ENCODE peak calls at places on chromosomes 12 and 14, in five cellular contexts. K is IMR-90, A is pancreas, V is mucosa of descending colon, I is adipocyte. S is an unnamed sample. For H3K4me1, the result is how much of the 10 kb centered on the place peaks cover.

GRCh38 chr12:7989827-7990491 is 42.6 kb upstream of the FOXJ2 start:
- DNase-seq in K (peak), A (no peak), V (no peak), I (no peak), S (no peak)

GRCh38 chr14:70663707-70664179 is 22.0 kb downstream of the TTC9 start:
- DNase-seq in K (peak), A (no peak), V (no peak), I (peak), S (no peak)

GRCh38 chr12:39227218-39227617 is 215.7 kb downstream of the KIF21A start:
- DNase-seq in K (no peak), A (no peak), V (no peak), I (no peak), S (no peak)

GRCh38 chr14:50831704-50832130 is 755 bp upstream of the NIN start:
- DNase-seq in K (no peak), A (no peak), V (no peak), I (no peak), S (no peak)

GRCh38 chr12:62840311-62840710 is 94.6 kb downstream of the PPM1H start:
- DNase-seq in K (no peak), A (no peak), V (no peak), I (peak), S (no peak)

GRCh38 chr14:76486251-76486743 is 110.4 kb downstream of the ESRRB start:
- DNase-seq in K (no peak), A (no peak), V (no peak), I (no peak), S (no peak)

GRCh38 chr14:103748539-103748867 is 32.9 kb downstream of the ZFYVE21 start:
- DNase-seq in K (no peak), A (no peak), V (no peak), I (no peak), S (no peak)

GRCh38 chr12:139585-139984 is 73.0 kb downstream of the IQSEC3 start:
- DNase-seq in K (peak), A (no peak), V (no peak), I (peak), S (no peak)

GRCh38 chr12:113196582-113196981 is 11.1 kb downstream of the RITA1 start:
- DNase-seq in K (no peak), A (no peak), V (no peak), I (no peak), S (no peak)

GRCh38 chr12:40832668-40833067 is 140.4 kb downstream of the CNTN1 start:
- DNase-seq in K (no peak), A (no peak), V (no peak), I (no peak), S (no peak)

GRCh38 chr12:27822076-27822712 is 42.2 kb upstream of the MANSC4 start:
- DNase-seq in K (peak), A (no peak), V (no peak), I (peak), S (no peak)

GRCh38 chr14:64760916-64761315 is 56.7 kb downstream of the PLEKHG3 start:
- DNase-seq in K (no peak), A (no peak), V (no peak), I (no peak), S (peak)

GRCh38 chr12:122006186-122006926 is 15.3 kb upstream of the BCL7A start:
- DNase-seq in K (no peak), A (no peak), V (no peak), I (no peak), S (no peak)

GRCh38 chr12:109686523-109686922 is 27.1 kb upstream of the FAM222A start:
- DNase-seq in K (no peak), A (no peak), V (peak), I (no peak), S (no peak)

GRCh38 chr14:101134161-101134631 is 230.7 kb upstream of the RTL1 start:
- DNase-seq in K (no peak), A (no peak), V (no peak), I (peak), S (no peak)

GRCh38 chr12:113456761-113457160 is 14.9 kb downstream of the LHX5 start:
- DNase-seq in K (no peak), A (no peak), V (no peak), I (no peak), S (no peak)

GRCh38 chr14:93061380-93062012 is 54.2 kb downstream of the ITPK1 start:
- DNase-seq in K (no peak), A (no peak), V (no peak), I (no peak), S (no peak)

GRCh38 chr12:43102506-43103269 is 449.3 kb downstream of the ADAMTS20 start:
- DNase-seq in K (no peak), A (no peak), V (no peak), I (no peak), S (no peak)

GRCh38 chr14:61188936-61189808 is 92.0 kb downstream of the TMEM30B start:
- DNase-seq in K (peak), A (peak), V (peak), I (peak), S (peak)

GRCh38 chr12:94074970-94075695 is 73.2 kb upstream of the PLXNC1 start:
- DNase-seq in K (peak), A (no peak), V (no peak), I (peak), S (peak)

GRCh38 chr12:5318874-5319273 is 113.0 kb upstream of the NTF3 start:
- DNase-seq in K (peak), A (no peak), V (no peak), I (peak), S (no peak)

DNA sequence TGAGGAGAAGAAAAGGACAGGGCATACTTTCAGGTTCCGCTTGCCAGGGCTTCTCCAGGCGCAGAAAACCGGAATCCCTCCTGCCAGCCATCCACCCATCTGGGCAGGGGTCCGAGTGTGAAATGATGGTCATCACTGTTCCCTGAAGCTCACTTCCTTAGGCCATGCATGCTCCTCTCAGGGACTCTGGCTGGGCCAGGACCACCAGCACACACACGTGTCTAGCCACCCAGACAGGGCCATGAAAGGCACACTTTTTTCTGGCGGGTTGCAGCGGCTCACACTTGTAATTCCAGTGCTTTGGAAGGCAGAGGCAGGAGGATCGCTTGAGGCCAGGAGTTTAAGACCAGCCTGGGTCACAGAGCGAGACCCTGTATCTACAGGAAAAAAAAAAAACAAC is 1.5 kb downstream of the TCL1A start:
- DNase-seq in K (no peak), A (no peak), V (no peak), I (no peak), S (no peak)
- H3K4me1 ChIP-seq in K (under half), A (under half), V (under half), I (under half), S (under half)

DNA sequence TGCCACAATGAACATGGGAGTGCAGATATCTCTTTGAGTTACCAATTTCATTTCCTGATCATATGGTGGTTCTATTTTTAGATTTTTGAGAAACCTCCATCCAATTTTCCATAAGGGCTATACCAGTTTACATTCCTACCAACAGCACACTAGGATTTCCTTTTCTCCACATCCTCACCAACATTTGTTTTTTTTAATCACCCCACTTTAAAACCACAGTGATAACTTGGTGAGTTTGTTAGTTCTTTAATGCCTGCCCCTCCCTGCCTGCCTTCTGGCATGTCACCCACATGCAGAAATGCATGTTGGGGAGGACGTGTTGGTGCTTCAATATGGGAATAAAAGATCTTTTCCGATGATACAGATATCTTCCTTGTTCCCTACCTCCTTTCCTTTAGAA is 167.9 kb downstream of the CAND1 start:
- DNase-seq in K (no peak), A (no peak), V (no peak), I (no peak), S (no peak)
- H3K4me1 ChIP-seq in K (under half), A (under half), V (under half), I (under half), S (under half)

GRCh38 chr12:89157413-89157812 is 194.9 kb downstream of the DUSP6 start:
- DNase-seq in K (no peak), A (no peak), V (no peak), I (no peak), S (no peak)
- H3K4me1 ChIP-seq in K (under half), A (under half), V (under half), I (half or more), S (under half)

GRCh38 chr14:95137804-95138167 is 19.5 kb downstream of the DICER1 start:
- DNase-seq in K (no peak), A (no peak), V (no peak), I (no peak), S (no peak)
- H3K4me1 ChIP-seq in K (under half), A (under half), V (under half), I (half or more), S (under half)

DNA sequence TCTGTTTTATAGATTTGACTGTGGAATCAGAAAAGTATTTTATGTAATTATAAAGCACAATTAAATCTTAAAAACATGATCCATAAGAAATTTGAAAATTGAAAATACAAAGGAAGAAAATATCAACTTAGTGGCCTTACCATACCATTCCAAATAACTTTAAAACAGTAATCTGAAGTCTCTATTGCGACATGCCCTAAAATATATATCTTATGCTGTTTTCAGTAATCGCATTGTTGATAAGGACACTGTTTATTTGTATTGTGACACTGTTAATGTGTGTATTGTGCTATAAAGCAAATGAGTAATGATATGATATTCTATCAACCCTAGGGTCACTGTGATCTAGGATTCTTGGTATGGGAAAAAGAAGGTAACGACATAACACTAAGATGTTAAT is 7.0 kb downstream of the KLHL28 start:
- DNase-seq in K (no peak), A (no peak), V (no peak), I (no peak), S (no peak)
- H3K4me1 ChIP-seq in K (under half), A (under half), V (under half), I (under half), S (under half)

DNA sequence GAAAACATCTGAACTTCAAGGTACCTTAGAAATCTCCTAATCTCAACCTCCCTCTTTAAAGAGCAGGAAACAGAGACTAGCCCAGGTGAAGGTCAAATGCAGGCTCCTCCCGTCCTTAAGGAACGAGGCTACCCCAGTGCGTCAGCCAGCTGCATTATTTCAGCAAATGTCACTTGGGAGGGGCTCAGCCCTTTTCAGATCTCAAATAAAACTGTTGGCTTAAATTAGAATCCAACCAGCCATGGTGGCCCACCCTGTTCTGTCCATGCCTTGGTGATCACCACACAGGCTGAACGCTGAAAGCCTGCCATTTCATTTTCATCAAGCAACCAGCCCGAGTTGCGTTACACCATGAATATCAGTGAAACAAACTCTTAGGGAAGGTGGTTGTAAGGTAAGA is 6.9 kb downstream of the SYNE3 start:
- DNase-seq in K (no peak), A (no peak), V (no peak), I (no peak), S (no peak)
- H3K4me1 ChIP-seq in K (under half), A (under half), V (under half), I (half or more), S (under half)

S was measured in ovary.